ENCODE peak calls at places on chromosome 22, in four cellular contexts. Z is A549, Y is Right ventricle myocardium superior, F is T-cell. A is an unnamed sample.

GRCh38 chr22:26894766-26895485 is 237.5 kb downstream of the MIAT start:
- ATAC-seq in F (no peak), Y (no peak), Z (peak; percentile 91), A (peak; percentile 70)

GRCh38 chr22:32674925-32675825 is 126.3 kb upstream of the TIMP3 start:
- ATAC-seq in Y (peak; percentile 65), Z (no peak), F (no peak), A (no peak)

GRCh38 chr22:35156945-35157344 is 91.0 kb downstream of the ISX start:
- ATAC-seq in F (no peak), Y (no peak), Z (no peak), A (no peak)

GRCh38 chr22:38497869-38498268 is 8.2 kb downstream of the DDX17 start:
- ATAC-seq in F (no peak), Z (no peak), Y (no peak), A (no peak)

GRCh38 chr22:23826510-23827350 is 12.1 kb downstream of the DERL3 start:
- ATAC-seq in Z (no peak), Y (no peak), F (no peak), A (no peak)

GRCh38 chr22:20054485-20054884 is 25.6 kb upstream of the DGCR8 start:
- ATAC-seq in F (no peak), Z (no peak), Y (peak; percentile 19), A (no peak)

GRCh38 chr22:42910221-42910942 is 53.3 kb upstream of the ARFGAP3 start:
- ATAC-seq in Z (no peak), Y (peak; percentile 40), F (no peak), A (no peak)

GRCh38 chr22:41915035-41915782 is at the start of gene SHISA8:
- ATAC-seq in F (peak; percentile 71), Z (peak; percentile 46), Y (peak; percentile 43), A (peak; percentile 41)

GRCh38 chr22:45828836-45829235 is 148.1 kb downstream of the WNT7B start:
- ATAC-seq in Z (no peak), Y (no peak), F (no peak), A (no peak)

GRCh38 chr22:39773976-39774539 is 119.5 kb downstream of the ENTHD1 start:
- ATAC-seq in Z (no peak), Y (no peak), F (peak; percentile 91), A (peak; percentile 37)

GRCh38 chr22:25453058-25453457 is 111.4 kb upstream of the GRK3 start:
- ATAC-seq in Y (no peak), Z (no peak), F (no peak), A (no peak)

GRCh38 chr22:24758164-24758799 is 16.2 kb downstream of the PIWIL3 start:
- ATAC-seq in Z (no peak), Y (peak; percentile 45), F (no peak), A (no peak)

GRCh38 chr22:20213833-20214708 is 54.0 kb downstream of the RTN4R start:
- ATAC-seq in Z (no peak), F (no peak), Y (no peak), A (no peak)

GRCh38 chr22:42604403-42604802 is 10.3 kb downstream of the POLDIP3 start:
- ATAC-seq in Y (peak; percentile 68), F (no peak), Z (no peak), A (no peak)

GRCh38 chr22:47858773-47859306 is 1096.4 kb downstream of the TBC1D22A start:
- ATAC-seq in F (no peak), Y (no peak), Z (no peak), A (no peak)

GRCh38 chr22:29004647-29005371 is 56.8 kb downstream of the C22orf31 start:
- ATAC-seq in F (no peak), Z (no peak), Y (peak; percentile 89), A (peak; percentile 50)

GRCh38 chr22:20145206-20145831 is 5.5 kb downstream of the CCDC188 start:
- ATAC-seq in Y (no peak), Z (no peak), F (no peak), A (no peak)

GRCh38 chr22:23182289-23183106 is 2.2 kb downstream of the BCR start:
- ATAC-seq in F (no peak), Z (no peak), Y (no peak), A (peak; percentile 49)

GRCh38 chr22:28943501-28943879 is 60.1 kb downstream of the ZNRF3 start:
- ATAC-seq in Y (no peak), Z (no peak), F (no peak), A (no peak)

GRCh38 chr22:20567993-20568417 is 60.6 kb downstream of the MED15 start:
- ATAC-seq in Z (peak; percentile 53), F (no peak), Y (no peak), A (peak; percentile 3)

GRCh38 chr22:27146871-27147591 is 489.6 kb downstream of the MIAT start:
- ATAC-seq in Y (no peak), F (no peak), Z (no peak), A (no peak)

GRCh38 chr22:36356708-36357694 is 30.8 kb downstream of the MYH9 start:
- ATAC-seq in Y (no peak), F (peak; percentile 30), Z (no peak), A (peak; percentile 51)

GRCh38 chr22:36767035-36767775 is 8.7 kb downstream of the IFT27 start:
- ATAC-seq in F (no peak), Y (no peak), Z (no peak), A (no peak)

GRCh38 chr22:50641696-50642607 is 14.0 kb upstream of the ARSA start:
- ATAC-seq in Y (peak; percentile 66), Z (no peak), F (no peak), A (peak; percentile 35)

GRCh38 chr22:44063462-44064371 is 39.6 kb downstream of the PARVB start:
- ATAC-seq in F (no peak), Z (no peak), Y (no peak), A (no peak)

GRCh38 chr22:42881982-42882656 is 25.0 kb upstream of the ARFGAP3 start:
- ATAC-seq in Y (peak; percentile 48), Z (no peak), F (no peak), A (peak; percentile 57)

GRCh38 chr22:28952857-28953256 is 69.5 kb downstream of the ZNRF3 start:
- ATAC-seq in F (no peak), Y (peak; percentile 59), Z (no peak), A (peak; percentile 41)

GRCh38 chr22:32712644-32713355 is 88.7 kb upstream of the TIMP3 start:
- ATAC-seq in Z (no peak), Y (no peak), F (no peak), A (no peak)

GRCh38 chr22:17787159-17788022 is 13.1 kb upstream of the BID start:
- ATAC-seq in F (no peak), Z (no peak), Y (peak; percentile 26), A (no peak)

GRCh38 chr22:46652930-46653331 is 32.7 kb downstream of the GRAMD4 start:
- ATAC-seq in Z (no peak), Y (peak; percentile 13), F (no peak), A (no peak)

GRCh38 chr22:26892401-26893033 is 235.1 kb downstream of the MIAT start:
- ATAC-seq in Y (no peak), F (no peak), Z (no peak), A (peak; percentile 35)

GRCh38 chr22:19998232-19998951 is 18.2 kb downstream of the ARVCF start:
- ATAC-seq in F (no peak), Y (no peak), Z (no peak), A (no peak)

GRCh38 chr22:30890689-30891442 is 77.7 kb downstream of the MORC2 start:
- ATAC-seq in Y (peak; percentile 58), F (peak; percentile 36), Z (peak; percentile 54), A (peak; percentile 77)

GRCh38 chr22:35547993-35548761 is 7.5 kb downstream of the RASD2 start:
- ATAC-seq in Y (no peak), F (no peak), Z (no peak), A (no peak)

GRCh38 chr22:22773979-22774738 is 113.5 kb upstream of the IGLL5 start:
- ATAC-seq in F (no peak), Y (no peak), Z (no peak), A (no peak)

A was measured in esophagus mucosa.